ENCODE peak calls at places on chromosomes 6 and 20, in seven cellular contexts. S is SK-N-SH, K is lower leg skin, U is GM20000, Q is foreskin fibroblast, D is omental fat pad, P is right atrium auricular region. G is an unnamed sample.

GRCh38 chr20:1635291-1635979 is 15.6 kb upstream of the SIRPB1 start:
- DNase-seq in S (no peak), K (no peak), U (no peak), Q (no peak), D (no peak), P (no peak), G (no peak)

GRCh38 chr6:90444125-90444745 is 142.6 kb downstream of the MAP3K7 start:
- DNase-seq in S (no peak), K (no peak), U (no peak), Q (no peak), D (no peak), P (no peak), G (no peak)

GRCh38 chr20:55515831-55516230 is 489.5 kb downstream of the CBLN4 start:
- DNase-seq in S (no peak), K (no peak), U (no peak), Q (no peak), D (no peak), P (no peak), G (peak)

GRCh38 chr20:46568570-46569129 is 18.2 kb upstream of the OCSTAMP start:
- DNase-seq in S (peak), K (peak), U (no peak), Q (peak), D (peak), P (peak), G (no peak)

GRCh38 chr6:163405412-163406309 is 8.9 kb upstream of the QKI start:
- DNase-seq in S (peak), K (peak), U (peak), Q (peak), D (no peak), P (no peak), G (no peak)

GRCh38 chr6:2947424-2947823 is 23.9 kb downstream of the SERPINB6 start:
- DNase-seq in S (no peak), K (no peak), U (no peak), Q (no peak), D (no peak), P (peak), G (no peak)

GRCh38 chr6:31246051-31246495 is 25.8 kb downstream of the HLA-C start:
- DNase-seq in S (no peak), K (no peak), U (no peak), Q (peak), D (no peak), P (no peak), G (peak)

GRCh38 chr6:73216859-73217258 is 8.4 kb downstream of the KHDC1L start:
- DNase-seq in S (no peak), K (no peak), U (no peak), Q (no peak), D (no peak), P (no peak), G (no peak)

GRCh38 chr6:80174931-80175572 is 68.6 kb downstream of the BCKDHB start:
- DNase-seq in S (no peak), K (no peak), U (no peak), Q (peak), D (no peak), P (no peak), G (no peak)

GRCh38 chr6:104477569-104477968 is 382.1 kb downstream of the HACE1 start:
- DNase-seq in S (no peak), K (no peak), U (no peak), Q (no peak), D (no peak), P (no peak), G (no peak)

GRCh38 chr20:6783752-6784725 is 16.6 kb downstream of the BMP2 start:
- DNase-seq in S (no peak), K (no peak), U (no peak), Q (no peak), D (no peak), P (no peak), G (no peak)

GRCh38 chr6:157723376-157723775 is 99.7 kb upstream of the SNX9 start:
- DNase-seq in S (no peak), K (no peak), U (no peak), Q (no peak), D (no peak), P (no peak), G (no peak)

GRCh38 chr6:43974643-43975235 is 152.5 kb downstream of the MRPL14 start:
- DNase-seq in S (no peak), K (no peak), U (no peak), Q (no peak), D (no peak), P (no peak), G (no peak)

GRCh38 chr20:33019465-33020277 is 11.8 kb upstream of the BPIFB6 start:
- DNase-seq in S (no peak), K (no peak), U (no peak), Q (no peak), D (no peak), P (no peak), G (no peak)

GRCh38 chr20:49687595-49688567 is 25.8 kb downstream of the B4GALT5 start:
- DNase-seq in S (no peak), K (no peak), U (no peak), Q (no peak), D (no peak), P (no peak), G (no peak)

GRCh38 chr20:23049201-23049932 is at the start of gene THBD:
- DNase-seq in S (no peak), K (peak), U (no peak), Q (peak), D (peak), P (peak), G (no peak)

GRCh38 chr6:34260576-34261267 is 11.9 kb upstream of the SMIM29 start:
- DNase-seq in S (no peak), K (no peak), U (no peak), Q (no peak), D (no peak), P (no peak), G (no peak)

GRCh38 chr20:7085448-7085847 is 318.0 kb downstream of the BMP2 start:
- DNase-seq in S (no peak), K (no peak), U (no peak), Q (no peak), D (no peak), P (no peak), G (no peak)

GRCh38 chr6:39861663-39862062 is 69.5 kb downstream of the DAAM2 start:
- DNase-seq in S (no peak), K (no peak), U (no peak), Q (no peak), D (no peak), P (no peak), G (no peak)

GRCh38 chr6:118899948-118900347 is 6.0 kb downstream of the ASF1A start:
- DNase-seq in S (no peak), K (no peak), U (no peak), Q (no peak), D (no peak), P (no peak), G (no peak)

GRCh38 chr6:135667694-135668455 is 170.3 kb upstream of the AHI1 start:
- DNase-seq in S (no peak), K (no peak), U (no peak), Q (peak), D (no peak), P (no peak), G (no peak)

DNA sequence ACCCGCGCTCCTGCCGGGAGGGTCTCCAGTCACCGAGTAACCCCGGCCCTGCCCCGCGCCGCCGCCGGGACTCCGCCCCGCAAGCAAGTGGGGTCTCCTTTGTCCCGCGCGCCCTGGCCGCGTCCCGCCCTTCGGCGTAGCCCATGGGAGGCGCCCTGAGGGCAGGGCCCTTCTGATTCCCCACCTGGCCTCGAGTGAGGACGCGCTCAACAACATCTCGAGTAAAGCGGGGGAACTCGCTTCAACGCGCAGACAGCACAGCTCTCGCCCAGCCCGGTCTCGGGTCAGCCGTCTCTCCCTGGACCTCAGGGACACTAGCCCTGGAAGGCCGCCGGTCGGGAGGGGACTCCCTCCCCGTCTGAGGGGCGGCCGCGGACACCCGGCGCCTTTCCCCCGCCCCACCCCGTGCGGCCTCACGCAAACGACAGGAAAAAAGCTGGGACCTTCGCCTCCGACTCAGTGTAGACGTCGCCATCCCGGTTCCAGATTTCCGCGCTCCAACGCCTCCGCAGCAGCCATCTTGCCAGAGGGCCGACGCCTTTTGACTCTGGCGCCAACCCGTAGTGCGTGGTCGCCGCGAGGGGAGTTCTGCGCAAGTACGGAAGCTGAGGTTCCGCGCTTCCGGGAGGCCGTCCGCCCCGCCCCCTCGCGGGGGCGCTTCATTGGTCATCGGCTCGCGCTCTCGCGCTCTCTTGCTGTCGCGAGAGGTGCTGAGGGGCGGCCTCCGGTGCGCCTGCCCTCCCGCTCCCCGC is 418 bp upstream of the GID8 start:
- DNase-seq in S (peak), K (peak), U (peak), Q (peak), D (peak), P (peak), G (peak)
- TF ChIP-seq CTCF in S (no peak), K (no peak), U (no peak), Q (no peak), D (no peak), P (no peak), G (no peak)

DNA sequence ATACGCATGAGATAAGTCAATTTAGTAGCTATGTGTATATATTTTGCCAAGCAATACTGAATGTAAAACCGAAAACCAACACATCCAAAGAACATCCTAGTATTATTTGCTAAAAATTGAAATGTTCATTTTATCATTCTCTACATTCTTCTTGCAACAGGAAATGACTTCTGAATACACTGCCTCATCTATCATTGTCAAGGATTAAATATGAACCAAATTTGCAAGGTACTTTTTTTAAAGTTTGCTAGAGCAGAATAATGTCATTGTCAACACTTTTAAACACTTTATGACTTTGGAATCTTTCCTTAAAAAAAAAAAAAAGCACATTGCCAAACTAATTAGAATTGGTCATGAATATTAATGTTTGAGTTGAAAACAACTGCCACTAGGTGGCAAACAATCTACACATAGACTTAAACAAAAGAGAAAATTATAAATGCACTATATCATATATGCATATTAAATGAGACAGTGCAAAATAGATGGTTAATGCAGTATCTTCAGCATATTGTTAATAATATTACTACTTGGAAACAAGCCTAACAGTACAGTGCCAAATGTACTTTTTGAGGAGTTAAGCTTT is 32.5 kb upstream of the TMEM244 start:
- DNase-seq in S (no peak), K (no peak), U (peak), Q (no peak), D (no peak), P (no peak), G (no peak)
- TF ChIP-seq CTCF in S (peak), K (no peak), U (peak), Q (no peak), D (no peak), P (peak), G (no peak)

DNA sequence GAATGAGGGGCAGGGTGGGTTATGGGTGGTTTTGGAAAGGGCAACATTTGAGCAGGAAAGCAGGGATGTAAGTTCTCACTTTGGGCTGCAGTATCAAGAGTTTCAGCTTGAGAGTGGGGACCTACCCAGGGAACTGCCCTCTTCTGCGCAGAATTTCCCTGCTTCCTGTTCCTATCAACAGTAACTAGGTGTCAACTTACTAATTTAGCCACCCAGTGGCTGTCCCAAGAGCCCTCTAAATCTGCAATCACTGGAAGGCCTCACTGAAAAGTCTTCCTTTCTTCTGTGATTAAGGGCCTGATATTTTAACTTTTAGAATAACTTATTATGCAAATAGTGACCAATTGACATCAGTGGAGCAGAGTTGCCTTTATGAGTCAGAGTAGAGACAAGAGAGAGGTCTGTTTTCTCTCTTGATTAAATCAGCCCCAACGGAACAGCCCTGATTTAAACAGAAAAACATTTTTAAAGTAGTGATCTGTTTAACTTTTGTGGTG is 118.2 kb upstream of the RIPOR2 start:
- DNase-seq in S (no peak), K (no peak), U (peak), Q (peak), D (no peak), P (no peak), G (no peak)
- TF ChIP-seq CTCF in S (peak), K (no peak), U (no peak), Q (no peak), D (no peak), P (no peak), G (no peak)

GRCh38 chr6:108531332-108531731 is 29.4 kb upstream of the FOXO3 start:
- DNase-seq in S (no peak), K (no peak), U (no peak), Q (no peak), D (no peak), P (no peak), G (no peak)
- TF ChIP-seq CTCF in S (no peak), K (no peak), U (no peak), Q (no peak), D (no peak), P (no peak), G (peak)

DNA sequence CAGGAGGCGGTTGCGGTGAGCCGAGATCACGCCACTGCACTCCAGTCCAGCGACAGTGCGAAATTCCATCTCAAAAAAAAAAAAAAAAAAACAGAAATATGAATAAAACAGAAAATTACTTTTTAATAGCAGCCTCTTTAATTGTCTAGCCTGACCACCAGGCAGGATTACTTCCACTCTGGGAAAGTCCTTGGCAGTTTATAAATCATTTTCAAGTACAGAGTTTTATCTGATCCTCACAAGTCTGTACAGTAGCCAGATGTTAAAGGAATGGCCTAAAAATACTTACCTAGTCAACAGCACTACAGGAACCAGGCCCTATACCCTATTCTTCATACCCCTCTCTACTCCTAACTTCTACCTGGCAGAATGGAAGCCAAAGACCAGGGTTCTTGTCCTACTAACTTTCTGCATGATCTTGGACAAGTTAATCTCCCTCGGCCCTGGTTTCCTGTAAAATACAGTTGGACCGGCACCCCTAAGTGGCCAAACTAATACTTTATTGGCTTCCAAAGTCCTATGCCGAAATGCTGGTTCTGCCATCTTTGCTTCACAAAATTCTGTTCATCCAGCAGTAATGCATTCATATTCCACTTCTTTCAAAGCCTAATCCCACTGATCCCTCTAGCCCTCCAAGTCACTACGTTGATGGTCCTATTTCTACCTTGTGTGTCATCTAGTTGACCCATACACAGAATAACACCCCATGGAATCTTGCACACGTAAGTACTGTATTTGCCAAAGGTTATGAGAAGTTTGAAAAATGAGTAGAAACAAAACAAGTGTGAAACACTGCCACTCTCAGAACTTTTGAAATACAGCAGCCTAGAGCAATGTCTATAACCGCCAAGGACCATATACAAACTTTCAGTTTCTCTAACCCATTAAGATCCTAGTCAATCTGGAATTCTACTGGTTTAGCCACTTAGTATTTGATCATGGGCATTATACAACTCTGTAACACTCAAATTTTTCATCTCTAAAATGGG is 1.7 kb downstream of the EIF2S2 start:
- DNase-seq in S (no peak), K (no peak), U (peak), Q (no peak), D (no peak), P (no peak), G (no peak)
- TF ChIP-seq CTCF in S (peak), K (no peak), U (no peak), Q (no peak), D (no peak), P (no peak), G (no peak)

G was measured in kidney epithelial cell.